ENCODE peak calls at places on chromosomes 6 and 20, in ten cellular contexts. I is mucosa of descending colon; L is IMR-90; E is GM23248; X is CD4-positive, CD25-positive, alpha-beta regulatory T cell; Z is testis; O is esophagus squamous epithelium; D is ascending aorta; M is brain microvascular endothelial cell; V is GM06990. Y is an unnamed sample.

GRCh38 chr6:90106449-90106848 is 190.2 kb downstream of the BACH2 start:
- DNase-seq in Z (no peak), M (no peak), X (no peak), D (no peak), E (no peak), I (no peak), O (no peak), L (no peak), V (no peak), Y (no peak)

GRCh38 chr20:63740501-63741353 is 1.2 kb downstream of the SLC2A4RG start:
- DNase-seq in L (peak; percentile 86), V (peak; percentile 63), O (no peak), D (peak; percentile 95), I (peak; percentile 93), E (peak; percentile 88), M (peak; percentile 76), Z (peak; percentile 93), X (peak; percentile 48), Y (no peak)

GRCh38 chr6:17103715-17104114 is 1.9 kb downstream of the STMND1 start:
- DNase-seq in Z (no peak), V (no peak), O (no peak), E (peak; percentile 34), X (no peak), D (no peak), L (no peak), M (no peak), I (no peak), Y (no peak)

GRCh38 chr6:3831741-3832530 is 17.2 kb upstream of the FAM50B start:
- DNase-seq in D (no peak), V (no peak), I (no peak), L (no peak), X (no peak), E (peak; percentile 40), Z (no peak), M (no peak), O (no peak), Y (no peak)

GRCh38 chr20:53778041-53778516 is 184.4 kb upstream of the ZNF217 start:
- DNase-seq in V (no peak), X (no peak), Z (no peak), D (no peak), L (no peak), O (no peak), I (no peak), E (no peak), M (no peak), Y (no peak)

GRCh38 chr20:23305098-23305497 is 45.5 kb upstream of the NXT1 start:
- DNase-seq in X (no peak), V (no peak), Z (peak; percentile 56), M (peak; percentile 74), O (no peak), I (no peak), D (peak; percentile 70), E (peak; percentile 88), L (no peak), Y (peak; percentile 96)

GRCh38 chr6:97644353-97644752 is 361.3 kb upstream of the MMS22L start:
- DNase-seq in V (no peak), I (no peak), O (no peak), D (no peak), M (no peak), E (no peak), L (no peak), Z (no peak), X (no peak), Y (no peak)

GRCh38 chr6:76682842-76683241 is 610.4 kb upstream of the IMPG1 start:
- DNase-seq in X (no peak), D (no peak), Z (no peak), O (no peak), M (no peak), E (peak; percentile 48), V (no peak), L (peak; percentile 10), I (no peak), Y (peak; percentile 25)

GRCh38 chr6:16049178-16049577 is 79.7 kb upstream of the MYLIP start:
- DNase-seq in E (peak; percentile 9), X (no peak), L (no peak), I (no peak), M (peak; percentile 2), Z (no peak), V (no peak), D (no peak), O (no peak), Y (no peak)

GRCh38 chr20:33687370-33687915 is 1.3 kb upstream of the E2F1 start:
- DNase-seq in O (no peak), D (no peak), V (no peak), X (no peak), L (no peak), Z (no peak), M (peak; percentile 36), I (no peak), E (peak; percentile 22), Y (no peak)

GRCh38 chr6:144007779-144008500 is at the start of gene PLAGL1:
- DNase-seq in V (peak; percentile 18), X (peak; percentile 15), Z (peak; percentile 76), O (no peak), M (peak; percentile 31), I (peak; percentile 74), E (peak; percentile 82), L (peak; percentile 55), D (peak; percentile 85), Y (no peak)

GRCh38 chr6:140670013-140670412 is 1295.6 kb upstream of the CITED2 start:
- DNase-seq in E (peak; percentile 49), M (no peak), L (peak; percentile 58), X (no peak), O (no peak), D (no peak), V (no peak), Z (no peak), I (no peak), Y (no peak)

GRCh38 chr6:49987749-49988148 is 18.3 kb upstream of the DEFB113 start:
- DNase-seq in I (no peak), Z (no peak), E (no peak), D (no peak), M (no peak), X (no peak), V (no peak), O (no peak), L (no peak), Y (no peak)

GRCh38 chr20:30506100-30506499 is 751.4 kb upstream of the DEFB115 start:
- DNase-seq in X (no peak), O (no peak), V (no peak), M (no peak), E (no peak), L (no peak), I (no peak), D (no peak), Z (no peak), Y (no peak)

GRCh38 chr6:107318100-107318736 is 141.1 kb downstream of the PDSS2 start:
- DNase-seq in O (no peak), Z (peak; percentile 70), I (peak; percentile 71), V (peak; percentile 9), D (no peak), E (peak; percentile 75), X (no peak), L (peak; percentile 63), M (peak; percentile 67), Y (peak; percentile 24)

GRCh38 chr20:2690213-2690612 is 2.4 kb upstream of the EBF4 start:
- DNase-seq in I (no peak), Z (no peak), V (no peak), L (no peak), O (no peak), E (no peak), X (no peak), M (no peak), D (no peak), Y (no peak)

DNA sequence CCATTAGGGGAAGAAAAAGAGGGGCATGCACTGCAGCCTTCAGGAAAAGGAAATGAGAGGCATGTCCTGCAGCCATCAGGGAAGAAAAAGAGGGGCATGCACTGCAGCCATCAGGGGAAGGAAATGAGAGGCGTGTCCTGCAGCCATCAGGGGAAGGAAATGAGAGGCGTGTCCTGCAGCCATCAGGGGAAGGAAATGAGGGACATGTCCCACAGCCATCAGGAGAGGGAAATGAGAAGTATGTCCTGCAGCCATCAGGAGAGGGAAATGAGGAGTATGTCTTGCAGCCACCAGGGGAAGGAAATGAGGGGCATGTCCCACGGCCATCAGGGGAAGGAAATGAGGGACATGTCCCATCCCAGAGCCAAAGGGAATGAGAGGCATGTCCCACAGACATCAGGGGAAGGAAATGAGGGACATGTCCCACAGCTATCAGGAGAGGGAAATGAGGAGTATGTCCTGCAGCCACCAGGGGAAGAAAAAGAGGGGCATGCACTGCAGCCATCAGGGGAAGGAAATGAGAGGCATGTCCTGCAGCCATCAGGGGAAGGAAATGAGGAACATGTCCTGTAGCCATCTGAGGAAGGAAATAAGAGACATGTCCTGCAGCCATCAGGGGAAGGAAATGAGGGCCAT is 52.0 kb downstream of the PSMB1 start:
- DNase-seq in L (no peak), D (no peak), I (no peak), Z (no peak), O (no peak), M (no peak), X (no peak), V (no peak), E (no peak), Y (no peak)
- H3K4me3 ChIP-seq in L (no peak overlapping the region), D (no peak overlapping the region), I (no peak overlapping the region), Z (no peak overlapping the region), O (no peak overlapping the region), M (no peak overlapping the region), X (no peak overlapping the region), V (no peak overlapping the region), E (no peak overlapping the region), Y (no peak overlapping the region)

GRCh38 chr6:20173833-20174796 is 38.2 kb downstream of the MBOAT1 start:
- DNase-seq in I (no peak), Z (no peak), X (peak; percentile 3), D (no peak), L (no peak), V (no peak), O (no peak), M (no peak), E (no peak), Y (peak; percentile 73)
- H3K4me3 ChIP-seq in I (no peak overlapping the region), Z (no peak overlapping the region), X (peak overlapping the region; percentile 39), D (no peak overlapping the region), L (no peak overlapping the region), V (no peak overlapping the region), O (no peak overlapping the region), M (no peak overlapping the region), E (no peak overlapping the region), Y (no peak overlapping the region)

GRCh38 chr6:170279977-170280688 is 10.7 kb downstream of the DLL1 start:
- DNase-seq in L (peak; percentile 12), M (no peak), E (peak; percentile 66), Z (peak; percentile 86), O (no peak), I (peak; percentile 84), X (peak; percentile 65), V (peak; percentile 81), D (peak; percentile 64), Y (no peak)
- H3K4me3 ChIP-seq in L (peak overlapping the region; percentile 19), M (peak overlapping the region; percentile 45), E (peak overlapping the region; percentile 75), Z (peak overlapping the region; percentile 55), O (peak overlapping the region; percentile 33), I (no peak overlapping the region), X (peak overlapping the region; percentile 44), V (no peak overlapping the region), D (peak overlapping the region; percentile 61), Y (no peak overlapping the region)

DNA sequence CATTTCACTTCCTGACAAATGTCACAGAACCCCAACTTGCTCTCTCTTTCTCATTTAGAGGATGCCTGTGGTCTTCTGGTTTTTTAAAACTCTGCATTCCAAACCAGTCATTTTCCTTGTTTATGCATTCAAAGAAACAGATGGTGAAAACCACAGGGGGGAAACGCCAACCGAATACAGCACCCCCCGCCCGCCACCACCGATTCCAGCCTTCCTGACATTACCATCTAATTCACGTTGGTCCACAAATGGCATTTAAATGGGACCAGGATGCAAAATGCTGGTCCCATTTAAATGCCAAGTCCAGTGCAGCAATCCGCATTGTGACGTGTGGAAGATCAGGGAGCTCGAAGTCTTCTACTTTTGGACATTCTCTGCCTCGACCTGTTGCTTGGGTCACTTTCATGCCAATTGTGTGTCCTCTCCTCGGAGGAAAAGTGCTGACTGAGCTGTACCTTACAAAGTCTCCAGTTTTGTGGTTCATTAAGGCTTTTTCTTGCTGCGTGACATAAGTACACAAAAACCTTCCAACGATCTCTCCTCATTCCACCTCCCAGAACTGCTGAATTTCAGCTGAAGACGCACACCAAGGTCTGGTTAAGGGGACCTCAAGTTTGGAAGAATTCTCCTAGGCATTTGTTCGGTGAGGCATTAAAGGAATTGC is 35.8 kb downstream of the NEDD9 start:
- DNase-seq in O (no peak), L (peak; percentile 85), V (no peak), X (no peak), E (no peak), M (peak; percentile 79), I (no peak), Z (no peak), D (no peak), Y (peak; percentile 44)
- H3K4me3 ChIP-seq in O (no peak overlapping the region), L (no peak overlapping the region), V (no peak overlapping the region), X (no peak overlapping the region), E (no peak overlapping the region), M (peak overlapping the region; percentile 6), I (no peak overlapping the region), Z (no peak overlapping the region), D (peak overlapping the region; percentile 13), Y (no peak overlapping the region)